ENCODE peak calls at places on chromosomes 7 and 10, in eight cellular contexts. One of them, this sample, is unnamed.

GRCh38 chr7:105896407-105896842 is 20.0 kb upstream of the ATXN7L1 start:
- DNase-seq in NCI-H526: no peak
- DNase-seq in GM13977: no peak
- DNase-seq in fibroblast of pulmonary artery: no peak
- DNase-seq in left colon: peak
- DNase-seq in left cardiac atrium: no peak
- DNase-seq in astrocyte of the cerebellum: no peak
- DNase-seq in heart left ventricle: no peak
- DNase-seq in this sample: no peak

GRCh38 chr7:102080371-102081243 is 206.1 kb upstream of the SH2B2 start:
- DNase-seq in NCI-H526: no peak
- DNase-seq in GM13977: no peak
- DNase-seq in fibroblast of pulmonary artery: no peak
- DNase-seq in left colon: no peak
- DNase-seq in left cardiac atrium: no peak
- DNase-seq in astrocyte of the cerebellum: no peak
- DNase-seq in heart left ventricle: no peak
- DNase-seq in this sample: no peak

GRCh38 chr10:97102441-97102840 is 83.3 kb downstream of the SLIT1 start:
- DNase-seq in NCI-H526: no peak
- DNase-seq in GM13977: no peak
- DNase-seq in fibroblast of pulmonary artery: no peak
- DNase-seq in left colon: no peak
- DNase-seq in left cardiac atrium: peak
- DNase-seq in astrocyte of the cerebellum: no peak
- DNase-seq in heart left ventricle: peak
- DNase-seq in this sample: no peak

GRCh38 chr7:46767071-46767470 is 814.8 kb downstream of the TNS3 start:
- DNase-seq in NCI-H526: no peak
- DNase-seq in GM13977: no peak
- DNase-seq in fibroblast of pulmonary artery: no peak
- DNase-seq in left colon: no peak
- DNase-seq in left cardiac atrium: no peak
- DNase-seq in astrocyte of the cerebellum: no peak
- DNase-seq in heart left ventricle: no peak
- DNase-seq in this sample: no peak

GRCh38 chr10:48231699-48232315 is 42.7 kb downstream of the FRMPD2 start:
- DNase-seq in NCI-H526: no peak
- DNase-seq in GM13977: peak
- DNase-seq in fibroblast of pulmonary artery: no peak
- DNase-seq in left colon: no peak
- DNase-seq in left cardiac atrium: no peak
- DNase-seq in astrocyte of the cerebellum: no peak
- DNase-seq in heart left ventricle: no peak
- DNase-seq in this sample: no peak

GRCh38 chr10:122113161-122113944 is 124.4 kb downstream of the TACC2 start:
- DNase-seq in NCI-H526: no peak
- DNase-seq in GM13977: peak
- DNase-seq in fibroblast of pulmonary artery: peak
- DNase-seq in left colon: peak
- DNase-seq in left cardiac atrium: peak
- DNase-seq in astrocyte of the cerebellum: peak
- DNase-seq in heart left ventricle: peak
- DNase-seq in this sample: peak

GRCh38 chr7:98224701-98225181 is 13.5 kb downstream of the BHLHA15 start:
- DNase-seq in NCI-H526: no peak
- DNase-seq in GM13977: no peak
- DNase-seq in fibroblast of pulmonary artery: no peak
- DNase-seq in left colon: no peak
- DNase-seq in left cardiac atrium: no peak
- DNase-seq in astrocyte of the cerebellum: no peak
- DNase-seq in heart left ventricle: no peak
- DNase-seq in this sample: no peak

GRCh38 chr10:14952851-14953451 is 945 bp downstream of the DCLRE1C start:
- DNase-seq in NCI-H526: no peak
- DNase-seq in GM13977: no peak
- DNase-seq in fibroblast of pulmonary artery: no peak
- DNase-seq in left colon: no peak
- DNase-seq in left cardiac atrium: no peak
- DNase-seq in astrocyte of the cerebellum: no peak
- DNase-seq in heart left ventricle: no peak
- DNase-seq in this sample: no peak

GRCh38 chr10:84329094-84329611 is 764 bp downstream of the CCSER2 start:
- DNase-seq in NCI-H526: no peak
- DNase-seq in GM13977: peak
- DNase-seq in fibroblast of pulmonary artery: peak
- DNase-seq in left colon: peak
- DNase-seq in left cardiac atrium: peak
- DNase-seq in astrocyte of the cerebellum: no peak
- DNase-seq in heart left ventricle: no peak
- DNase-seq in this sample: no peak

GRCh38 chr7:20089431-20089830 is 127.8 kb downstream of the MACC1 start:
- DNase-seq in NCI-H526: no peak
- DNase-seq in GM13977: no peak
- DNase-seq in fibroblast of pulmonary artery: no peak
- DNase-seq in left colon: no peak
- DNase-seq in left cardiac atrium: no peak
- DNase-seq in astrocyte of the cerebellum: no peak
- DNase-seq in heart left ventricle: no peak
- DNase-seq in this sample: no peak

GRCh38 chr10:5485948-5486851 is 13.2 kb downstream of the CALML5 start:
- DNase-seq in NCI-H526: no peak
- DNase-seq in GM13977: no peak
- DNase-seq in fibroblast of pulmonary artery: no peak
- DNase-seq in left colon: no peak
- DNase-seq in left cardiac atrium: no peak
- DNase-seq in astrocyte of the cerebellum: no peak
- DNase-seq in heart left ventricle: no peak
- DNase-seq in this sample: no peak